ENCODE peak calls at places on chromosomes 13 and 19, in five cellular contexts. One of them, this sample, is unnamed. For H3K27me3, the result is how much of the 10 kb centered on the place peaks cover.

GRCh38 chr19:35959040-35959967 is 23.1 kb downstream of the LRFN3 start:
- DNase-seq in WERI-Rb-1: no peak
- DNase-seq in tibial nerve: no peak
- DNase-seq in dorsolateral prefrontal cortex: peak
- DNase-seq in aorta: peak
- DNase-seq in this sample: peak

GRCh38 chr19:1132625-1133383 is 29.0 kb downstream of the GPX4 start:
- DNase-seq in WERI-Rb-1: no peak
- DNase-seq in aorta: no peak
- DNase-seq in dorsolateral prefrontal cortex: no peak
- DNase-seq in tibial nerve: no peak
- DNase-seq in this sample: peak

GRCh38 chr19:15198006-15198356 is 2.8 kb downstream of the NOTCH3 start:
- DNase-seq in WERI-Rb-1: no peak
- DNase-seq in tibial nerve: no peak
- DNase-seq in dorsolateral prefrontal cortex: no peak
- DNase-seq in aorta: no peak
- DNase-seq in this sample: no peak

GRCh38 chr19:13056052-13056660 is 46.5 kb downstream of the LYL1 start:
- DNase-seq in tibial nerve: no peak
- DNase-seq in dorsolateral prefrontal cortex: no peak
- DNase-seq in WERI-Rb-1: no peak
- DNase-seq in aorta: peak
- DNase-seq in this sample: no peak

GRCh38 chr19:2064395-2064787 is 13.3 kb upstream of the MKNK2 start:
- DNase-seq in aorta: no peak
- DNase-seq in WERI-Rb-1: no peak
- DNase-seq in dorsolateral prefrontal cortex: no peak
- DNase-seq in tibial nerve: no peak
- DNase-seq in this sample: no peak

GRCh38 chr19:8526345-8527062 is 12.5 kb upstream of the ZNF414 start:
- DNase-seq in tibial nerve: peak
- DNase-seq in aorta: peak
- DNase-seq in dorsolateral prefrontal cortex: peak
- DNase-seq in WERI-Rb-1: peak
- DNase-seq in this sample: peak

GRCh38 chr19:2253106-2254051 is 2.8 kb downstream of the JSRP1 start:
- DNase-seq in tibial nerve: no peak
- DNase-seq in dorsolateral prefrontal cortex: no peak
- DNase-seq in WERI-Rb-1: no peak
- DNase-seq in aorta: no peak
- DNase-seq in this sample: peak

GRCh38 chr13:38566526-38566925 is 120.4 kb upstream of the FREM2 start:
- DNase-seq in aorta: no peak
- DNase-seq in dorsolateral prefrontal cortex: no peak
- DNase-seq in WERI-Rb-1: no peak
- DNase-seq in tibial nerve: no peak
- DNase-seq in this sample: no peak

GRCh38 chr19:3058009-3058820 is 4.1 kb downstream of the TLE5 start:
- DNase-seq in dorsolateral prefrontal cortex: no peak
- DNase-seq in tibial nerve: no peak
- DNase-seq in aorta: no peak
- DNase-seq in WERI-Rb-1: no peak
- DNase-seq in this sample: no peak

GRCh38 chr13:46478641-46479040 is 74.3 kb upstream of the LRCH1 start:
- DNase-seq in aorta: no peak
- DNase-seq in dorsolateral prefrontal cortex: no peak
- DNase-seq in tibial nerve: no peak
- DNase-seq in WERI-Rb-1: no peak
- DNase-seq in this sample: no peak

GRCh38 chr13:95307507-95307906 is 6.3 kb upstream of the ABCC4 start:
- DNase-seq in aorta: peak
- DNase-seq in WERI-Rb-1: no peak
- DNase-seq in dorsolateral prefrontal cortex: no peak
- DNase-seq in tibial nerve: no peak
- DNase-seq in this sample: no peak

GRCh38 chr13:95301135-95301946 is at the start of gene ABCC4:
- DNase-seq in WERI-Rb-1: peak
- DNase-seq in dorsolateral prefrontal cortex: peak
- DNase-seq in aorta: peak
- DNase-seq in tibial nerve: no peak
- DNase-seq in this sample: peak

GRCh38 chr13:95300625-95301134 is 571 bp downstream of the ABCC4 start:
- DNase-seq in aorta: peak
- DNase-seq in dorsolateral prefrontal cortex: no peak
- DNase-seq in tibial nerve: no peak
- DNase-seq in WERI-Rb-1: peak
- DNase-seq in this sample: peak

GRCh38 chr13:95301947-95302386 is 716 bp upstream of the ABCC4 start:
- DNase-seq in dorsolateral prefrontal cortex: no peak
- DNase-seq in WERI-Rb-1: no peak
- DNase-seq in tibial nerve: no peak
- DNase-seq in aorta: no peak
- DNase-seq in this sample: no peak

DNA sequence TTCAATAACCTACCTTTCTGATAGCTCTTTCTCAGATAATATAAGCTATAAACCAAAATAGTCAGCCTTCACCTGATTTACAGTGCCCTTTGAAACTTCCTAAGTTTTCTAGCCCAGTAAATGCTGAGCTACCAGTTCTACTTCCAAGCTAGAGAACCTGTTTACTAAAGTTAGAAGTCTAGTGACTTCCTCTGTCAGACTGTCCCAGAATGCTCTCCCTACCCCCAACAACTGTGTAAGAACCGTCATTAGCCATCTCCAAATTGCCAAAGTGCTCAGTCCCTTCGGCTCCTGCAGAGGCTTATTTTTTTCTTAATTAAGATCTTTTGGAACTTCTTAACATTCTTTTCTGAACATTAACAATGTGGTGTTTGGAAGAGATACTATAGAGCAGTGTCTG is 3.2 kb upstream of the ABCC4 start:
- DNase-seq in tibial nerve: no peak
- DNase-seq in aorta: no peak
- DNase-seq in dorsolateral prefrontal cortex: no peak
- DNase-seq in WERI-Rb-1: no peak
- DNase-seq in this sample: no peak
- H3K27me3 ChIP-seq in tibial nerve: under half
- H3K27me3 ChIP-seq in aorta: under half
- H3K27me3 ChIP-seq in dorsolateral prefrontal cortex: under half
- H3K27me3 ChIP-seq in WERI-Rb-1: under half
- H3K27me3 ChIP-seq in this sample: under half

DNA sequence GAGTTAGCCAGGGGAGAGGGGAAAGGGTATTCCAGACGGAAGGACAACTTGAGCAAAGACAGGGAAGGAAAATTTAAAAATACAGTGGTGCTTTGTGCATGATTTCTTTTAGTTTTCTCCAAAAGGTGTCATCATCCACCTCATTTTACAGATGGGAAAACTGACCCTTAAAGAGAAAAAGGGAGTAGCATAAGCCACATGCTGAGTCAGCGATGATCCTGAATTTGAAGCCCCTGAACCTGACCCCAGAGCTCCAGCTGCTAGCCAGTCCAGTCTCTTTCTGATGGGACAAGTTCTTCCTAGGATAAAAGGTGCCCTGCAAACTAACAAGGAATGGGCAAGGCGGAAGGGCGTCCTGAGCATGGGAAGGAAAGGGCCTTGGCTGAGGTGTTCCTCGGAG is 10.3 kb downstream of the CABP5 start:
- DNase-seq in dorsolateral prefrontal cortex: no peak
- DNase-seq in tibial nerve: no peak
- DNase-seq in aorta: no peak
- DNase-seq in WERI-Rb-1: no peak
- DNase-seq in this sample: no peak
- H3K27me3 ChIP-seq in dorsolateral prefrontal cortex: under half
- H3K27me3 ChIP-seq in tibial nerve: under half
- H3K27me3 ChIP-seq in aorta: under half
- H3K27me3 ChIP-seq in WERI-Rb-1: under half
- H3K27me3 ChIP-seq in this sample: under half

DNA sequence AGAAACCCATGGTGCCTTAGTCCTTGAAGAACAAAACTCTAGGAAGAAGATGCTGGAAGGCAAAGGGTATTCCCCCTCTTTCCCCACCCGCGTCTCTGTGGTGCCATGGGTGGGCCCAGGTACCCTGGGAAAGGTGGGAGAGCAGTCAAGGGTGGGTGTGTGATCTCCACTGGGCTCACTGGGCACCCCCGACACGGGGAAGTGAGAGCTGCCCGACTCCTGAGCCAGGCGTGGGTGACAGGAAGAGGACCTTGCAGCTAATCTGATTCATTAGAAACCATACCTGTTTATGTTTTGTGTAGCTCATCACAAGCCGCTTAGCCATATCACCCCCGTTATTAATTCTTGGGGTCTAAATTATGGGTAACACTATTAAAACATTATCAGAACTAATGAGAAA is 77.5 kb downstream of the ZIC5 start:
- DNase-seq in aorta: no peak
- DNase-seq in tibial nerve: no peak
- DNase-seq in WERI-Rb-1: no peak
- DNase-seq in dorsolateral prefrontal cortex: no peak
- DNase-seq in this sample: no peak
- H3K27me3 ChIP-seq in aorta: under half
- H3K27me3 ChIP-seq in tibial nerve: under half
- H3K27me3 ChIP-seq in WERI-Rb-1: under half
- H3K27me3 ChIP-seq in dorsolateral prefrontal cortex: under half
- H3K27me3 ChIP-seq in this sample: under half

GRCh38 chr13:27474751-27475268 is 24.4 kb upstream of the MTIF3 start:
- DNase-seq in dorsolateral prefrontal cortex: peak
- DNase-seq in tibial nerve: no peak
- DNase-seq in WERI-Rb-1: no peak
- DNase-seq in aorta: no peak
- DNase-seq in this sample: no peak

GRCh38 chr13:27466513-27466912 is 16.1 kb upstream of the MTIF3 start:
- DNase-seq in dorsolateral prefrontal cortex: peak
- DNase-seq in aorta: no peak
- DNase-seq in tibial nerve: no peak
- DNase-seq in WERI-Rb-1: no peak
- DNase-seq in this sample: no peak

GRCh38 chr13:27472441-27472840 is 22.1 kb upstream of the MTIF3 start:
- DNase-seq in dorsolateral prefrontal cortex: no peak
- DNase-seq in tibial nerve: no peak
- DNase-seq in aorta: no peak
- DNase-seq in WERI-Rb-1: no peak
- DNase-seq in this sample: no peak

GRCh38 chr13:27472941-27473340 is 22.6 kb upstream of the MTIF3 start:
- DNase-seq in dorsolateral prefrontal cortex: no peak
- DNase-seq in tibial nerve: no peak
- DNase-seq in WERI-Rb-1: no peak
- DNase-seq in aorta: no peak
- DNase-seq in this sample: no peak

GRCh38 chr13:27470042-27470830 is 19.9 kb upstream of the MTIF3 start:
- DNase-seq in WERI-Rb-1: no peak
- DNase-seq in aorta: no peak
- DNase-seq in dorsolateral prefrontal cortex: no peak
- DNase-seq in tibial nerve: no peak
- DNase-seq in this sample: no peak
- H3K27me3 ChIP-seq in WERI-Rb-1: half or more
- H3K27me3 ChIP-seq in aorta: under half
- H3K27me3 ChIP-seq in dorsolateral prefrontal cortex: under half
- H3K27me3 ChIP-seq in tibial nerve: under half
- H3K27me3 ChIP-seq in this sample: under half

GRCh38 chr13:25174304-25174703 is 2.2 kb upstream of the AMER2 start:
- DNase-seq in WERI-Rb-1: no peak
- DNase-seq in dorsolateral prefrontal cortex: no peak
- DNase-seq in aorta: no peak
- DNase-seq in tibial nerve: no peak
- DNase-seq in this sample: no peak
- H3K27me3 ChIP-seq in WERI-Rb-1: under half
- H3K27me3 ChIP-seq in dorsolateral prefrontal cortex: under half
- H3K27me3 ChIP-seq in aorta: under half
- H3K27me3 ChIP-seq in tibial nerve: under half
- H3K27me3 ChIP-seq in this sample: under half

GRCh38 chr19:33779849-33780248 is 16.8 kb upstream of the KCTD15 start:
- DNase-seq in WERI-Rb-1: peak
- DNase-seq in aorta: no peak
- DNase-seq in dorsolateral prefrontal cortex: no peak
- DNase-seq in tibial nerve: no peak
- DNase-seq in this sample: no peak

GRCh38 chr19:33781536-33781935 is 15.1 kb upstream of the KCTD15 start:
- DNase-seq in dorsolateral prefrontal cortex: no peak
- DNase-seq in WERI-Rb-1: no peak
- DNase-seq in tibial nerve: no peak
- DNase-seq in aorta: no peak
- DNase-seq in this sample: no peak

GRCh38 chr19:33780251-33780650 is 16.4 kb upstream of the KCTD15 start:
- DNase-seq in aorta: no peak
- DNase-seq in tibial nerve: no peak
- DNase-seq in dorsolateral prefrontal cortex: no peak
- DNase-seq in WERI-Rb-1: no peak
- DNase-seq in this sample: no peak

GRCh38 chr19:33780746-33781145 is 15.9 kb upstream of the KCTD15 start:
- DNase-seq in aorta: no peak
- DNase-seq in tibial nerve: no peak
- DNase-seq in WERI-Rb-1: peak
- DNase-seq in dorsolateral prefrontal cortex: no peak
- DNase-seq in this sample: no peak

GRCh38 chr19:33781996-33782395 is 14.7 kb upstream of the KCTD15 start:
- DNase-seq in tibial nerve: no peak
- DNase-seq in aorta: no peak
- DNase-seq in WERI-Rb-1: no peak
- DNase-seq in dorsolateral prefrontal cortex: no peak
- DNase-seq in this sample: no peak
- H3K27me3 ChIP-seq in tibial nerve: under half
- H3K27me3 ChIP-seq in aorta: under half
- H3K27me3 ChIP-seq in WERI-Rb-1: under half
- H3K27me3 ChIP-seq in dorsolateral prefrontal cortex: under half
- H3K27me3 ChIP-seq in this sample: under half

DNA sequence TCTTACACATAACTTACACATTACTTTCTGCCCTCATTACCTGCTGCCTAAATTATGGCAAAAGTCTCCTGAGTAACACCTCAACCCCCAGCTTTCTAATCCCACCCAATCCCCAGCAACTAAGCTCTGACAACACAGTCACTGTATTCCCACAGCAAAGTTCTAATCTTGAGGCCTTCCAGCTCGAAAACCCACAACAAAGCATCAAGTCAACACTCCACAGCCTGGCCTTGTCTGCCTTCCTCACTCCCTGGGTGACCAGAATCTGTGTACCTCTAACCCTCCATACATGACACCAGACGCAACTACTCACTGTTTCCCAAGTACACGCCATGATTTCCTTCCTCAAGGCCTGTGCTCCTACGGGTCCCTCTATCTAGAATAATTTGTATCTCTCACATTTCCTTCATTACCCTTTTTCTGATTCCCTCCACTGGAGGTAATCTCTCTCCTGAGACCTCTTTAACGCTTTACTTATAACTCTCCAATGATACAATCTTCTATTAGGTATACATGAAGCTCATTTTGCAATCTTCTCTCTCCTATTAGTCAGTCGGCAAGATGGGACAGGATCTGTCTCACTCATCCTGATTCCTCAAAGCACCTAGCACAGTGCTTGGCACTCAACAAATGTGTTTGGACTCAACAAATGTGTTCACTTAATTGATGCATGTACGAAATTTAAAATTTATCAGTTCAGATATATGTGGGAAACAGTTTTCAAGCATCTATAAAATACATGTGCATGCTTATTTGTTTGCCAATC is 87.6 kb upstream of the DOCK9 start:
- DNase-seq in aorta: no peak
- DNase-seq in tibial nerve: no peak
- DNase-seq in WERI-Rb-1: peak
- DNase-seq in dorsolateral prefrontal cortex: no peak
- DNase-seq in this sample: no peak
- H3K27me3 ChIP-seq in aorta: under half
- H3K27me3 ChIP-seq in tibial nerve: under half
- H3K27me3 ChIP-seq in WERI-Rb-1: under half
- H3K27me3 ChIP-seq in dorsolateral prefrontal cortex: under half
- H3K27me3 ChIP-seq in this sample: under half

This sample was measured in spleen.